ENCODE peak calls at places on chromosomes 16 and 17, in six cellular contexts. A is right lobe of liver, V is psoas muscle, Q is heart left ventricle, M is OCI-LY7, L is body of pancreas. H is an unnamed sample.

GRCh38 chr16:11052080-11052808 is 107.9 kb downstream of the CLEC16A start:
- DNase-seq in A (no peak), V (no peak), Q (no peak), M (no peak), L (no peak), H (no peak)

GRCh38 chr17:953767-954166 is 25.8 kb downstream of the NXN start:
- DNase-seq in A (peak; percentile 2), V (no peak), Q (no peak), M (no peak), L (no peak), H (no peak)

GRCh38 chr17:28552201-28552999 is at the start of gene UNC119:
- DNase-seq in A (peak; percentile 89), V (peak; percentile 81), Q (peak; percentile 86), M (peak; percentile 86), L (peak; percentile 79), H (peak; percentile 80)

GRCh38 chr16:67718668-67719047 is 458 bp downstream of the GFOD2 start:
- DNase-seq in A (no peak), V (no peak), Q (no peak), M (peak; percentile 38), L (no peak), H (no peak)

GRCh38 chr17:50210249-50211225 is 9.1 kb upstream of the COL1A1 start:
- DNase-seq in A (no peak), V (peak; percentile 76), Q (peak; percentile 72), M (no peak), L (peak; percentile 65), H (peak; percentile 93)

GRCh38 chr17:66675991-66676371 is 158.9 kb upstream of the CACNG5 start:
- DNase-seq in A (no peak), V (peak; percentile 22), Q (no peak), M (no peak), L (no peak), H (no peak)

GRCh38 chr16:29686740-29687327 is 7.9 kb downstream of the QPRT start:
- DNase-seq in A (no peak), V (no peak), Q (no peak), M (no peak), L (no peak), H (no peak)

GRCh38 chr17:73343168-73343634 is 31.4 kb upstream of the CDC42EP4 start:
- DNase-seq in A (no peak), V (peak; percentile 65), Q (peak; percentile 66), M (no peak), L (peak; percentile 51), H (peak; percentile 89)

GRCh38 chr17:50993544-50993943 is 127.1 kb downstream of the SPAG9 start:
- DNase-seq in A (no peak), V (no peak), Q (no peak), M (no peak), L (no peak), H (no peak)

GRCh38 chr16:29146266-29146665 is 161.4 kb downstream of the LAT start:
- DNase-seq in A (no peak), V (no peak), Q (no peak), M (no peak), L (no peak), H (peak; percentile 47)

GRCh38 chr16:12611006-12611477 is 192.6 kb downstream of the CPPED1 start:
- DNase-seq in A (no peak), V (no peak), Q (no peak), M (no peak), L (no peak), H (no peak)

GRCh38 chr16:61323456-61323855 is 712.8 kb downstream of the CDH8 start:
- DNase-seq in A (no peak), V (no peak), Q (no peak), M (no peak), L (no peak), H (no peak)

GRCh38 chr17:75878174-75878998 is at the start of gene TRIM47:
- DNase-seq in A (peak; percentile 81), V (peak; percentile 77), Q (peak; percentile 84), M (no peak), L (peak; percentile 66), H (peak; percentile 87)

GRCh38 chr17:13671771-13672170 is 70.0 kb upstream of the HS3ST3A1 start:
- DNase-seq in A (no peak), V (no peak), Q (no peak), M (no peak), L (no peak), H (no peak)

GRCh38 chr16:19115148-19116021 is 1.6 kb downstream of the ITPRIPL2 start:
- DNase-seq in A (no peak), V (no peak), Q (no peak), M (no peak), L (no peak), H (no peak)

GRCh38 chr17:66507103-66507923 is 204.9 kb downstream of the PRKCA start:
- DNase-seq in A (no peak), V (peak; percentile 24), Q (no peak), M (no peak), L (peak; percentile 41), H (peak; percentile 56)

GRCh38 chr17:48054238-48055185 is 6.4 kb downstream of the NFE2L1 start:
- DNase-seq in A (peak; percentile 74), V (peak; percentile 76), Q (peak; percentile 78), M (no peak), L (peak; percentile 87), H (peak; percentile 72)

GRCh38 chr16:53770641-53771040 is 66.7 kb downstream of the FTO start:
- DNase-seq in A (no peak), V (no peak), Q (no peak), M (no peak), L (no peak), H (no peak)

GRCh38 chr16:53769185-53769584 is 65.2 kb downstream of the FTO start:
- DNase-seq in A (no peak), V (no peak), Q (no peak), M (no peak), L (no peak), H (no peak)

GRCh38 chr16:53768167-53768566 is 64.2 kb downstream of the FTO start:
- DNase-seq in A (no peak), V (no peak), Q (no peak), M (no peak), L (no peak), H (no peak)

GRCh38 chr16:53768593-53768992 is 64.6 kb downstream of the FTO start:
- DNase-seq in A (no peak), V (no peak), Q (no peak), M (no peak), L (no peak), H (no peak)

DNA sequence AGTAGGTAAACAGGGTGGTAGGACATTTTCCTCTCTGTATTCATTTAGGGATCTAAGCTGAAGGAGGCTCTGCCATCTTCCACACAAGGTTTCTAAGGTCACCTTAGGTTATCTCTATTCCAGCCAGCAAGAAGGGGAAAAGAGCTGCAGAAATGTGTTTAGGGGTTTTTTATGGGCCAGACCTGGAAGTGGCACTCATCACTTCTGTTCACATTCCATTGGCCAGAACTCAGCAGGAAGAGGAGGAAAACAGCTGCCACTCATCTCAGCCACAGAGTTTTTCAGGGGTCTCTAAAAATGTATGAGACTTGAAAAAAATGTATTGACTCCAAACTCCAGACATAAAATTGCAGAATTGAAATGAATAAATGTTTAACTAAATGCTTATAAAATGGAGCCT is 65.8 kb downstream of the FTO start:
- DNase-seq in A (no peak), V (no peak), Q (no peak), M (no peak), L (no peak), H (no peak)
- H3K27ac ChIP-seq in A (no peak overlapping the region), V (no peak overlapping the region), Q (no peak overlapping the region), M (no peak overlapping the region), L (no peak overlapping the region), H (no peak overlapping the region)

DNA sequence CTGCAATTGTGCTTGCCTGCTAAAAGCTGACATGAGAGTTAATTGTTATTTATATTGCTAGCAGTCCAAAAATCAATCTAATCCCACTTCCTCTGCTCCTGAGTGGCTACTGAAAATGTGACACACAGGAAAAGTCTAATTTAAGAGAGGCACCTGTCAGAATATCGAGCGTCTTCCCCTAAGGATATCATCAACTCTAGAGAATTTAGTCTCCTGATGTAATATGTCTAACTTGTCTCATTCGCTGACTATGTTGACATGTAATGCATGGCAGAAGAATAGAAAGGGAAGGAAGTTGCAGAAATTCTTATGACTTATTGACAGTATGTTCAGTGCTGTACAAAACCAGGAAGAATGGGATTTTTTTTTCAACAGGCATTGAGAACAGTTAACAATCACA is 893.4 kb upstream of the CDH8 start:
- DNase-seq in A (no peak), V (no peak), Q (no peak), M (no peak), L (no peak), H (no peak)
- H3K9me3 ChIP-seq in A (no peaks in the 10 kb centered on the region), V (no peaks in the 10 kb centered on the region), Q (no peaks in the 10 kb centered on the region), M (no peaks in the 10 kb centered on the region), L (no peaks in the 10 kb centered on the region), H (no peaks in the 10 kb centered on the region)

DNA sequence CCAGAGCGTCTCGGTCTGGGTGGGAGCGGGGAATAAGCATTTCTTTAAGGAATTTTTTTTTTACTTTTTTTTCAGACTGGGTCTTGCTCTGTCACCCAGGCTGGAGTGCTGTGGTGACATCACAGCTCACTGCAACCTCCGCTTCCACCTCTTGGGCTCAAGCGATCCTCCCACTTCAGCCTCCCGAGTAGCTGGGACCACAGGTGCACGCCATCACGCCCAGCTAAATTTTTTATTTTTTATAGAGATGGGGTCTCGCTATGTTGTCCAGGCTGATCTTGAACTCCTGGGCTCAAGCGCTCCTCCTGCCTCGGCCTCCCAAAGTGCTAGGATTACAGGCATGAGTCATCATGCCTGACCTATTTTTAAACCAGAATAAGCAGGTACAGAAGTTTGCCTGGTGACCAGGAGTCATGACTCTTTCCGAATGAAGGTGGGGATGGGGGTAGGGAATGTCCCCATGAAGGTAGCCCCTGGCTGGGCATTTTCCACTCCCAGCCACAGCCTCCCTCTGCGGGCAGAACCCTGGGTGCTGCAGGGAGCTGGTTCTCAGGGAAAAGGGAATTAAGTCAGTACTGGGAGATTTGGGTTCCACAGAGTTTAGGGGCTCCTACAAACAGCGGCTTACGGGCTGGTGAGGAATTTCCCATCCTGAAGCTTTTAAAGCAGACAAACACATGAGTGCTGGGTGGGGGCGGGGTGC is 48.3 kb downstream of the TBC1D16 start:
- DNase-seq in A (peak; percentile 20), V (no peak), Q (no peak), M (no peak), L (no peak), H (peak; percentile 14)
- H3K4me3 ChIP-seq in A (no peak overlapping the region), V (no peak overlapping the region), Q (no peak overlapping the region), M (no peak overlapping the region), L (no peak overlapping the region), H (no peak overlapping the region)

GRCh38 chr17:82984751-82985435 is 94.5 kb upstream of the METRNL start:
- DNase-seq in A (no peak), V (no peak), Q (no peak), M (no peak), L (no peak), H (no peak)
- H3K27ac ChIP-seq in A (no peak overlapping the region), V (no peak overlapping the region), Q (no peak overlapping the region), M (no peak overlapping the region), L (no peak overlapping the region), H (no peak overlapping the region)

GRCh38 chr16:31916056-31916488 is 42.5 kb downstream of the ZNF267 start:
- DNase-seq in A (no peak), V (no peak), Q (no peak), M (peak; percentile 7), L (no peak), H (no peak)

DNA sequence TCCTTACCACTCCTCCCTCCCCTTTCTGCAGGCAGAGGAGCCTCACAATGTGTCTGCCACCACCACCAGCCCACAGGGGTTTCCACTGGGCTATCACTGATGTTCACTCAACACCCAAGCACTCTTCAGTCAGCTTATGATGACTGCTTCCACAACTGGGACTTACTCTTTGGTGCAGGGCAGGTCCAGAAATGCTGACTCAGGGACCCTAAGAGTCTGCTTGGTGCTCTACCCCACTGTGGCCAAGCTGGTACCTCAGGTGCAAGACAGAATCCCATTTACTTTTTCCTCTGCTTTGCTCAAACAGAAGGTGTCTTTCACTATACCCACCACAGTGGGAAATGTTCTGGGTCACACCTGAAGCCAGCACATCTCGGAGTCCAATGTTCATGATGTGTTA is 40.1 kb downstream of the ZNF267 start:
- DNase-seq in A (no peak), V (no peak), Q (no peak), M (no peak), L (no peak), H (no peak)
- H3K9me3 ChIP-seq in A (peaks cover 63% of the 10 kb centered on the region), V (peaks cover 89% of the 10 kb centered on the region), Q (peaks cover 49% of the 10 kb centered on the region), M (peaks cover 98% of the 10 kb centered on the region), L (peaks cover 66% of the 10 kb centered on the region), H (peaks cover 23% of the 10 kb centered on the region)